ENCODE peak calls at places on chromosome 3, in ten cellular contexts. One of them, this sample, is unnamed.

GRCh38 chr3:69051796-69052566 is at the start of gene TMF1:
- DNase-seq in heart right ventricle: peak; percentile 98
- DNase-seq in OCI-LY7: peak; percentile 98
- DNase-seq in hypothalamus: no peak
- DNase-seq in kidney: peak; percentile 99
- DNase-seq in amniotic epithelial cell: peak; percentile 98
- DNase-seq in ecto neural progenitor cell: peak; percentile 98
- DNase-seq in iris pigment epithelial cell: peak; percentile 99
- DNase-seq in effector CD4-positive, alpha-beta T cell: peak; percentile 98
- DNase-seq in neural crest cell: peak; percentile 96
- DNase-seq in this sample: peak; percentile 100

GRCh38 chr3:72892870-72893269 is 5.0 kb downstream of the GXYLT2 start:
- DNase-seq in heart right ventricle: no peak
- DNase-seq in OCI-LY7: peak; percentile 10
- DNase-seq in hypothalamus: no peak
- DNase-seq in kidney: no peak
- DNase-seq in amniotic epithelial cell: no peak
- DNase-seq in ecto neural progenitor cell: peak; percentile 60
- DNase-seq in iris pigment epithelial cell: no peak
- DNase-seq in effector CD4-positive, alpha-beta T cell: no peak
- DNase-seq in neural crest cell: no peak
- DNase-seq in this sample: no peak

GRCh38 chr3:196237203-196237602 is 20.9 kb downstream of the SLC51A start:
- DNase-seq in heart right ventricle: no peak
- DNase-seq in OCI-LY7: no peak
- DNase-seq in hypothalamus: no peak
- DNase-seq in kidney: no peak
- DNase-seq in amniotic epithelial cell: no peak
- DNase-seq in ecto neural progenitor cell: no peak
- DNase-seq in iris pigment epithelial cell: no peak
- DNase-seq in effector CD4-positive, alpha-beta T cell: no peak
- DNase-seq in neural crest cell: no peak
- DNase-seq in this sample: no peak

GRCh38 chr3:149934524-149934923 is 36.2 kb downstream of the PFN2 start:
- DNase-seq in heart right ventricle: no peak
- DNase-seq in OCI-LY7: no peak
- DNase-seq in hypothalamus: no peak
- DNase-seq in kidney: no peak
- DNase-seq in amniotic epithelial cell: peak; percentile 83
- DNase-seq in ecto neural progenitor cell: no peak
- DNase-seq in iris pigment epithelial cell: peak; percentile 91
- DNase-seq in effector CD4-positive, alpha-beta T cell: no peak
- DNase-seq in neural crest cell: no peak
- DNase-seq in this sample: no peak

GRCh38 chr3:42655331-42655888 is 1.9 kb downstream of the ZBTB47 start:
- DNase-seq in heart right ventricle: peak; percentile 41
- DNase-seq in OCI-LY7: no peak
- DNase-seq in hypothalamus: no peak
- DNase-seq in kidney: peak; percentile 71
- DNase-seq in amniotic epithelial cell: no peak
- DNase-seq in ecto neural progenitor cell: peak; percentile 55
- DNase-seq in iris pigment epithelial cell: no peak
- DNase-seq in effector CD4-positive, alpha-beta T cell: no peak
- DNase-seq in neural crest cell: no peak
- DNase-seq in this sample: no peak

GRCh38 chr3:181738551-181738950 is 26.8 kb downstream of the SOX2 start:
- DNase-seq in heart right ventricle: no peak
- DNase-seq in OCI-LY7: no peak
- DNase-seq in hypothalamus: no peak
- DNase-seq in kidney: no peak
- DNase-seq in amniotic epithelial cell: no peak
- DNase-seq in ecto neural progenitor cell: no peak
- DNase-seq in iris pigment epithelial cell: no peak
- DNase-seq in effector CD4-positive, alpha-beta T cell: no peak
- DNase-seq in neural crest cell: no peak
- DNase-seq in this sample: peak; percentile 5

GRCh38 chr3:51362476-51362875 is 22.6 kb upstream of the MANF start:
- DNase-seq in heart right ventricle: no peak
- DNase-seq in OCI-LY7: no peak
- DNase-seq in hypothalamus: no peak
- DNase-seq in kidney: no peak
- DNase-seq in amniotic epithelial cell: no peak
- DNase-seq in ecto neural progenitor cell: no peak
- DNase-seq in iris pigment epithelial cell: no peak
- DNase-seq in effector CD4-positive, alpha-beta T cell: no peak
- DNase-seq in neural crest cell: no peak
- DNase-seq in this sample: no peak

GRCh38 chr3:177333535-177334495 is 136.5 kb upstream of the TBL1XR1 start:
- DNase-seq in heart right ventricle: no peak
- DNase-seq in OCI-LY7: no peak
- DNase-seq in hypothalamus: no peak
- DNase-seq in kidney: peak; percentile 82
- DNase-seq in amniotic epithelial cell: peak; percentile 64
- DNase-seq in ecto neural progenitor cell: no peak
- DNase-seq in iris pigment epithelial cell: no peak
- DNase-seq in effector CD4-positive, alpha-beta T cell: no peak
- DNase-seq in neural crest cell: no peak
- DNase-seq in this sample: no peak

GRCh38 chr3:101979033-101979432 is 129.7 kb downstream of the NFKBIZ start:
- DNase-seq in heart right ventricle: no peak
- DNase-seq in OCI-LY7: peak; percentile 30
- DNase-seq in hypothalamus: no peak
- DNase-seq in kidney: no peak
- DNase-seq in amniotic epithelial cell: no peak
- DNase-seq in ecto neural progenitor cell: no peak
- DNase-seq in iris pigment epithelial cell: no peak
- DNase-seq in effector CD4-positive, alpha-beta T cell: no peak
- DNase-seq in neural crest cell: no peak
- DNase-seq in this sample: no peak

GRCh38 chr3:63015614-63016016 is 140.4 kb upstream of the CADPS start:
- DNase-seq in heart right ventricle: no peak
- DNase-seq in OCI-LY7: peak; percentile 71
- DNase-seq in hypothalamus: no peak
- DNase-seq in kidney: peak; percentile 37
- DNase-seq in amniotic epithelial cell: no peak
- DNase-seq in ecto neural progenitor cell: peak; percentile 88
- DNase-seq in iris pigment epithelial cell: no peak
- DNase-seq in effector CD4-positive, alpha-beta T cell: no peak
- DNase-seq in neural crest cell: peak; percentile 60
- DNase-seq in this sample: no peak

GRCh38 chr3:128487813-128488635 is 5.0 kb downstream of the GATA2 start:
- DNase-seq in heart right ventricle: peak; percentile 90
- DNase-seq in OCI-LY7: no peak
- DNase-seq in hypothalamus: no peak
- DNase-seq in kidney: peak; percentile 95
- DNase-seq in amniotic epithelial cell: peak; percentile 66
- DNase-seq in ecto neural progenitor cell: peak; percentile 95
- DNase-seq in iris pigment epithelial cell: peak; percentile 94
- DNase-seq in effector CD4-positive, alpha-beta T cell: no peak
- DNase-seq in neural crest cell: peak; percentile 67
- DNase-seq in this sample: no peak

GRCh38 chr3:161153480-161153879 is 48.3 kb upstream of the B3GALNT1 start:
- DNase-seq in heart right ventricle: no peak
- DNase-seq in OCI-LY7: no peak
- DNase-seq in hypothalamus: no peak
- DNase-seq in kidney: no peak
- DNase-seq in amniotic epithelial cell: no peak
- DNase-seq in ecto neural progenitor cell: no peak
- DNase-seq in iris pigment epithelial cell: no peak
- DNase-seq in effector CD4-positive, alpha-beta T cell: no peak
- DNase-seq in neural crest cell: no peak
- DNase-seq in this sample: no peak

GRCh38 chr3:127674793-127675189 is 2.0 kb downstream of the ABTB1 start:
- DNase-seq in heart right ventricle: no peak
- DNase-seq in OCI-LY7: no peak
- DNase-seq in hypothalamus: no peak
- DNase-seq in kidney: peak; percentile 58
- DNase-seq in amniotic epithelial cell: no peak
- DNase-seq in ecto neural progenitor cell: no peak
- DNase-seq in iris pigment epithelial cell: no peak
- DNase-seq in effector CD4-positive, alpha-beta T cell: no peak
- DNase-seq in neural crest cell: no peak
- DNase-seq in this sample: no peak

GRCh38 chr3:17639257-17639656 is 103.2 kb downstream of the TBC1D5 start:
- DNase-seq in heart right ventricle: no peak
- DNase-seq in OCI-LY7: no peak
- DNase-seq in hypothalamus: no peak
- DNase-seq in kidney: no peak
- DNase-seq in amniotic epithelial cell: peak; percentile 46
- DNase-seq in ecto neural progenitor cell: no peak
- DNase-seq in iris pigment epithelial cell: peak; percentile 77
- DNase-seq in effector CD4-positive, alpha-beta T cell: no peak
- DNase-seq in neural crest cell: no peak
- DNase-seq in this sample: no peak

GRCh38 chr3:78322780-78323179 is 1282.9 kb downstream of the ROBO2 start:
- DNase-seq in heart right ventricle: no peak
- DNase-seq in OCI-LY7: no peak
- DNase-seq in hypothalamus: no peak
- DNase-seq in kidney: no peak
- DNase-seq in amniotic epithelial cell: no peak
- DNase-seq in ecto neural progenitor cell: no peak
- DNase-seq in iris pigment epithelial cell: no peak
- DNase-seq in effector CD4-positive, alpha-beta T cell: no peak
- DNase-seq in neural crest cell: no peak
- DNase-seq in this sample: no peak

GRCh38 chr3:111859061-111859973 is at the start of gene PHLDB2:
- DNase-seq in heart right ventricle: peak; percentile 87
- DNase-seq in OCI-LY7: peak; percentile 56
- DNase-seq in hypothalamus: peak; percentile 17
- DNase-seq in kidney: peak; percentile 94
- DNase-seq in amniotic epithelial cell: peak; percentile 88
- DNase-seq in ecto neural progenitor cell: peak; percentile 94
- DNase-seq in iris pigment epithelial cell: peak; percentile 88
- DNase-seq in effector CD4-positive, alpha-beta T cell: peak; percentile 52
- DNase-seq in neural crest cell: peak; percentile 83
- DNase-seq in this sample: no peak

GRCh38 chr3:129530331-129530761 is 1.9 kb downstream of the RHO start:
- DNase-seq in heart right ventricle: no peak
- DNase-seq in OCI-LY7: no peak
- DNase-seq in hypothalamus: no peak
- DNase-seq in kidney: no peak
- DNase-seq in amniotic epithelial cell: peak; percentile 74
- DNase-seq in ecto neural progenitor cell: peak; percentile 61
- DNase-seq in iris pigment epithelial cell: peak; percentile 28
- DNase-seq in effector CD4-positive, alpha-beta T cell: no peak
- DNase-seq in neural crest cell: no peak
- DNase-seq in this sample: no peak

GRCh38 chr3:88677311-88677710 is 430.1 kb upstream of the EPHA3 start:
- DNase-seq in heart right ventricle: no peak
- DNase-seq in OCI-LY7: no peak
- DNase-seq in hypothalamus: no peak
- DNase-seq in kidney: no peak
- DNase-seq in amniotic epithelial cell: no peak
- DNase-seq in ecto neural progenitor cell: no peak
- DNase-seq in iris pigment epithelial cell: no peak
- DNase-seq in effector CD4-positive, alpha-beta T cell: no peak
- DNase-seq in neural crest cell: no peak
- DNase-seq in this sample: no peak

GRCh38 chr3:16319307-16319706 is 54.3 kb downstream of the OXNAD1 start:
- DNase-seq in heart right ventricle: no peak
- DNase-seq in OCI-LY7: peak; percentile 38
- DNase-seq in hypothalamus: no peak
- DNase-seq in kidney: no peak
- DNase-seq in amniotic epithelial cell: no peak
- DNase-seq in ecto neural progenitor cell: no peak
- DNase-seq in iris pigment epithelial cell: no peak
- DNase-seq in effector CD4-positive, alpha-beta T cell: peak; percentile 79
- DNase-seq in neural crest cell: no peak
- DNase-seq in this sample: no peak

GRCh38 chr3:190497809-190498208 is 16.1 kb upstream of the IL1RAP start:
- DNase-seq in heart right ventricle: no peak
- DNase-seq in OCI-LY7: no peak
- DNase-seq in hypothalamus: no peak
- DNase-seq in kidney: no peak
- DNase-seq in amniotic epithelial cell: no peak
- DNase-seq in ecto neural progenitor cell: no peak
- DNase-seq in iris pigment epithelial cell: no peak
- DNase-seq in effector CD4-positive, alpha-beta T cell: no peak
- DNase-seq in neural crest cell: no peak
- DNase-seq in this sample: no peak

GRCh38 chr3:38147434-38147833 is 9.0 kb downstream of the MYD88 start:
- DNase-seq in heart right ventricle: no peak
- DNase-seq in OCI-LY7: no peak
- DNase-seq in hypothalamus: no peak
- DNase-seq in kidney: no peak
- DNase-seq in amniotic epithelial cell: no peak
- DNase-seq in ecto neural progenitor cell: no peak
- DNase-seq in iris pigment epithelial cell: no peak
- DNase-seq in effector CD4-positive, alpha-beta T cell: no peak
- DNase-seq in neural crest cell: no peak
- DNase-seq in this sample: no peak

GRCh38 chr3:155676252-155676981 is 68.5 kb downstream of the PLCH1 start:
- DNase-seq in heart right ventricle: no peak
- DNase-seq in OCI-LY7: no peak
- DNase-seq in hypothalamus: peak; percentile 6
- DNase-seq in kidney: no peak
- DNase-seq in amniotic epithelial cell: peak; percentile 17
- DNase-seq in ecto neural progenitor cell: no peak
- DNase-seq in iris pigment epithelial cell: peak; percentile 65
- DNase-seq in effector CD4-positive, alpha-beta T cell: no peak
- DNase-seq in neural crest cell: no peak
- DNase-seq in this sample: no peak

GRCh38 chr3:13317596-13318320 is 102.4 kb downstream of the NUP210 start:
- DNase-seq in heart right ventricle: no peak
- DNase-seq in OCI-LY7: no peak
- DNase-seq in hypothalamus: no peak
- DNase-seq in kidney: no peak
- DNase-seq in amniotic epithelial cell: no peak
- DNase-seq in ecto neural progenitor cell: no peak
- DNase-seq in iris pigment epithelial cell: no peak
- DNase-seq in effector CD4-positive, alpha-beta T cell: no peak
- DNase-seq in neural crest cell: no peak
- DNase-seq in this sample: no peak

GRCh38 chr3:139297588-139298311 is 46.1 kb upstream of the MRPS22 start:
- DNase-seq in heart right ventricle: no peak
- DNase-seq in OCI-LY7: no peak
- DNase-seq in hypothalamus: no peak
- DNase-seq in kidney: no peak
- DNase-seq in amniotic epithelial cell: peak; percentile 29
- DNase-seq in ecto neural progenitor cell: no peak
- DNase-seq in iris pigment epithelial cell: peak; percentile 50
- DNase-seq in effector CD4-positive, alpha-beta T cell: no peak
- DNase-seq in neural crest cell: no peak
- DNase-seq in this sample: no peak

GRCh38 chr3:4290272-4290893 is 12.8 kb upstream of the SETMAR start:
- DNase-seq in heart right ventricle: no peak
- DNase-seq in OCI-LY7: peak; percentile 43
- DNase-seq in hypothalamus: no peak
- DNase-seq in kidney: no peak
- DNase-seq in amniotic epithelial cell: peak; percentile 41
- DNase-seq in ecto neural progenitor cell: no peak
- DNase-seq in iris pigment epithelial cell: peak; percentile 51
- DNase-seq in effector CD4-positive, alpha-beta T cell: peak; percentile 5
- DNase-seq in neural crest cell: peak; percentile 24
- DNase-seq in this sample: no peak

GRCh38 chr3:53846134-53846850 is at the start of the genes CHDH and IL17RB:
- DNase-seq in heart right ventricle: peak; percentile 65
- DNase-seq in OCI-LY7: peak; percentile 12
- DNase-seq in hypothalamus: peak; percentile 74
- DNase-seq in kidney: peak; percentile 86
- DNase-seq in amniotic epithelial cell: no peak
- DNase-seq in ecto neural progenitor cell: peak; percentile 82
- DNase-seq in iris pigment epithelial cell: no peak
- DNase-seq in effector CD4-positive, alpha-beta T cell: no peak
- DNase-seq in neural crest cell: peak; percentile 40
- DNase-seq in this sample: no peak

GRCh38 chr3:159814161-159814560 is 174.5 kb upstream of the IL12A start:
- DNase-seq in heart right ventricle: no peak
- DNase-seq in OCI-LY7: peak; percentile 6
- DNase-seq in hypothalamus: no peak
- DNase-seq in kidney: no peak
- DNase-seq in amniotic epithelial cell: no peak
- DNase-seq in ecto neural progenitor cell: no peak
- DNase-seq in iris pigment epithelial cell: peak; percentile 53
- DNase-seq in effector CD4-positive, alpha-beta T cell: no peak
- DNase-seq in neural crest cell: no peak
- DNase-seq in this sample: no peak

GRCh38 chr3:50610181-50610971 is 1.2 kb downstream of the CISH start:
- DNase-seq in heart right ventricle: no peak
- DNase-seq in OCI-LY7: no peak
- DNase-seq in hypothalamus: no peak
- DNase-seq in kidney: peak; percentile 80
- DNase-seq in amniotic epithelial cell: peak; percentile 20
- DNase-seq in ecto neural progenitor cell: no peak
- DNase-seq in iris pigment epithelial cell: no peak
- DNase-seq in effector CD4-positive, alpha-beta T cell: no peak
- DNase-seq in neural crest cell: no peak
- DNase-seq in this sample: no peak

This sample was measured in esophagus muscularis mucosa.